ENCODE peak calls at places on chromosome 5, in four cellular contexts. One of them, this sample, is unnamed.

GRCh38 chr5:158967566-158967965 is 132.2 kb downstream of the EBF1 start:
- DNase-seq in fibroblast of the aortic adventitia: peak; percentile 89
- DNase-seq in psoas muscle: no peak
- DNase-seq in prostate gland: no peak
- DNase-seq in this sample: peak; percentile 72

GRCh38 chr5:92017786-92018185 is 634.7 kb upstream of the ARRDC3 start:
- DNase-seq in fibroblast of the aortic adventitia: peak; percentile 8
- DNase-seq in prostate gland: no peak
- DNase-seq in psoas muscle: no peak
- DNase-seq in this sample: peak; percentile 48

GRCh38 chr5:148875205-148875875 is 48.9 kb downstream of the ADRB2 start:
- DNase-seq in psoas muscle: no peak
- DNase-seq in prostate gland: no peak
- DNase-seq in fibroblast of the aortic adventitia: peak; percentile 68
- DNase-seq in this sample: no peak

GRCh38 chr5:128487041-128487440 is 51.0 kb downstream of the FBN2 start:
- DNase-seq in prostate gland: no peak
- DNase-seq in psoas muscle: no peak
- DNase-seq in fibroblast of the aortic adventitia: no peak
- DNase-seq in this sample: no peak

GRCh38 chr5:2112128-2112808 is 229.5 kb upstream of the IRX4 start:
- DNase-seq in prostate gland: no peak
- DNase-seq in fibroblast of the aortic adventitia: no peak
- DNase-seq in psoas muscle: no peak
- DNase-seq in this sample: no peak

GRCh38 chr5:136276946-136277345 is 84.0 kb upstream of the SMIM32 start:
- DNase-seq in prostate gland: no peak
- DNase-seq in fibroblast of the aortic adventitia: peak; percentile 4
- DNase-seq in psoas muscle: no peak
- DNase-seq in this sample: peak; percentile 7

GRCh38 chr5:148904440-148904839 is 78.0 kb downstream of the ADRB2 start:
- DNase-seq in prostate gland: peak; percentile 86
- DNase-seq in psoas muscle: peak; percentile 41
- DNase-seq in fibroblast of the aortic adventitia: no peak
- DNase-seq in this sample: no peak

GRCh38 chr5:149397530-149397929 is 18.4 kb upstream of the IL17B start:
- DNase-seq in psoas muscle: no peak
- DNase-seq in fibroblast of the aortic adventitia: peak; percentile 97
- DNase-seq in prostate gland: no peak
- DNase-seq in this sample: peak; percentile 98

GRCh38 chr5:132761321-132762240 is 14.4 kb downstream of the CCNI2 start:
- DNase-seq in psoas muscle: no peak
- DNase-seq in prostate gland: no peak
- DNase-seq in fibroblast of the aortic adventitia: no peak
- DNase-seq in this sample: no peak

GRCh38 chr5:6684075-6684474 is 29.2 kb upstream of the TENT4A start:
- DNase-seq in prostate gland: no peak
- DNase-seq in psoas muscle: no peak
- DNase-seq in fibroblast of the aortic adventitia: no peak
- DNase-seq in this sample: no peak

GRCh38 chr5:104347119-104347708 is 784.6 kb upstream of the NUDT12 start:
- DNase-seq in prostate gland: no peak
- DNase-seq in fibroblast of the aortic adventitia: peak; percentile 59
- DNase-seq in psoas muscle: no peak
- DNase-seq in this sample: peak; percentile 3

GRCh38 chr5:93622240-93622885 is 39.3 kb downstream of the NR2F1 start:
- DNase-seq in prostate gland: no peak
- DNase-seq in psoas muscle: no peak
- DNase-seq in fibroblast of the aortic adventitia: no peak
- DNase-seq in this sample: peak; percentile 61

GRCh38 chr5:159052282-159053011 is 47.3 kb downstream of the EBF1 start:
- DNase-seq in prostate gland: no peak
- DNase-seq in psoas muscle: no peak
- DNase-seq in fibroblast of the aortic adventitia: peak; percentile 79
- DNase-seq in this sample: peak; percentile 56

GRCh38 chr5:59124983-59125960 is 542.4 kb downstream of the RAB3C start:
- DNase-seq in psoas muscle: no peak
- DNase-seq in fibroblast of the aortic adventitia: no peak
- DNase-seq in prostate gland: no peak
- DNase-seq in this sample: peak; percentile 35

GRCh38 chr5:34564706-34565235 is 91.4 kb upstream of the RAI14 start:
- DNase-seq in fibroblast of the aortic adventitia: no peak
- DNase-seq in prostate gland: no peak
- DNase-seq in psoas muscle: peak; percentile 15
- DNase-seq in this sample: no peak

GRCh38 chr5:178426326-178427130 is 163.7 kb downstream of the COL23A1 start:
- DNase-seq in psoas muscle: no peak
- DNase-seq in fibroblast of the aortic adventitia: no peak
- DNase-seq in prostate gland: peak; percentile 42
- DNase-seq in this sample: no peak

GRCh38 chr5:162434311-162434710 is 366.7 kb downstream of the GABRG2 start:
- DNase-seq in fibroblast of the aortic adventitia: no peak
- DNase-seq in psoas muscle: no peak
- DNase-seq in prostate gland: no peak
- DNase-seq in this sample: no peak

GRCh38 chr5:157541452-157542118 is 34.0 kb downstream of the ADAM19 start:
- DNase-seq in prostate gland: no peak
- DNase-seq in psoas muscle: no peak
- DNase-seq in fibroblast of the aortic adventitia: no peak
- DNase-seq in this sample: no peak

GRCh38 chr5:142065273-142065672 is 43.3 kb upstream of the NDFIP1 start:
- DNase-seq in prostate gland: no peak
- DNase-seq in fibroblast of the aortic adventitia: no peak
- DNase-seq in psoas muscle: no peak
- DNase-seq in this sample: peak; percentile 48

GRCh38 chr5:106311230-106311629 is 1359.5 kb downstream of the EFNA5 start:
- DNase-seq in psoas muscle: no peak
- DNase-seq in prostate gland: no peak
- DNase-seq in fibroblast of the aortic adventitia: peak; percentile 38
- DNase-seq in this sample: no peak

GRCh38 chr5:143197260-143197656 is 206.2 kb downstream of the NR3C1 start:
- DNase-seq in fibroblast of the aortic adventitia: no peak
- DNase-seq in psoas muscle: no peak
- DNase-seq in prostate gland: no peak
- DNase-seq in this sample: peak; percentile 53

GRCh38 chr5:150261231-150261630 is 28.3 kb downstream of the CAMK2A start:
- DNase-seq in psoas muscle: no peak
- DNase-seq in fibroblast of the aortic adventitia: peak; percentile 21
- DNase-seq in prostate gland: no peak
- DNase-seq in this sample: no peak

GRCh38 chr5:62257018-62257367 is 49.0 kb upstream of the KIF2A start:
- DNase-seq in psoas muscle: no peak
- DNase-seq in prostate gland: no peak
- DNase-seq in fibroblast of the aortic adventitia: no peak
- DNase-seq in this sample: no peak
- H3K4me3 ChIP-seq in psoas muscle: no peak overlapping the region
- H3K4me3 ChIP-seq in prostate gland: no peak overlapping the region
- H3K4me3 ChIP-seq in fibroblast of the aortic adventitia: no peak overlapping the region
- H3K4me3 ChIP-seq in this sample: no peak overlapping the region

GRCh38 chr5:23330726-23331125 is 176.7 kb upstream of the PRDM9 start:
- DNase-seq in fibroblast of the aortic adventitia: no peak
- DNase-seq in psoas muscle: no peak
- DNase-seq in prostate gland: no peak
- DNase-seq in this sample: no peak

GRCh38 chr5:23332650-23333251 is 174.7 kb upstream of the PRDM9 start:
- DNase-seq in psoas muscle: no peak
- DNase-seq in fibroblast of the aortic adventitia: no peak
- DNase-seq in prostate gland: no peak
- DNase-seq in this sample: no peak
- TF ChIP-seq CTCF in psoas muscle: no peak
- TF ChIP-seq CTCF in fibroblast of the aortic adventitia: no peak
- TF ChIP-seq CTCF in prostate gland: no peak
- TF ChIP-seq CTCF in this sample: no peak

GRCh38 chr5:75671506-75671905 is 45.7 kb downstream of the POC5 start:
- DNase-seq in prostate gland: no peak
- DNase-seq in fibroblast of the aortic adventitia: no peak
- DNase-seq in psoas muscle: no peak
- DNase-seq in this sample: no peak

GRCh38 chr5:75670571-75670970 is 46.7 kb downstream of the POC5 start:
- DNase-seq in fibroblast of the aortic adventitia: peak; percentile 44
- DNase-seq in psoas muscle: no peak
- DNase-seq in prostate gland: no peak
- DNase-seq in this sample: no peak

GRCh38 chr5:75667586-75667985 is 49.7 kb downstream of the POC5 start:
- DNase-seq in psoas muscle: no peak
- DNase-seq in prostate gland: no peak
- DNase-seq in fibroblast of the aortic adventitia: no peak
- DNase-seq in this sample: no peak

GRCh38 chr5:75668348-75668895 is 48.8 kb downstream of the POC5 start:
- DNase-seq in psoas muscle: no peak
- DNase-seq in prostate gland: no peak
- DNase-seq in fibroblast of the aortic adventitia: peak; percentile 14
- DNase-seq in this sample: no peak

DNA sequence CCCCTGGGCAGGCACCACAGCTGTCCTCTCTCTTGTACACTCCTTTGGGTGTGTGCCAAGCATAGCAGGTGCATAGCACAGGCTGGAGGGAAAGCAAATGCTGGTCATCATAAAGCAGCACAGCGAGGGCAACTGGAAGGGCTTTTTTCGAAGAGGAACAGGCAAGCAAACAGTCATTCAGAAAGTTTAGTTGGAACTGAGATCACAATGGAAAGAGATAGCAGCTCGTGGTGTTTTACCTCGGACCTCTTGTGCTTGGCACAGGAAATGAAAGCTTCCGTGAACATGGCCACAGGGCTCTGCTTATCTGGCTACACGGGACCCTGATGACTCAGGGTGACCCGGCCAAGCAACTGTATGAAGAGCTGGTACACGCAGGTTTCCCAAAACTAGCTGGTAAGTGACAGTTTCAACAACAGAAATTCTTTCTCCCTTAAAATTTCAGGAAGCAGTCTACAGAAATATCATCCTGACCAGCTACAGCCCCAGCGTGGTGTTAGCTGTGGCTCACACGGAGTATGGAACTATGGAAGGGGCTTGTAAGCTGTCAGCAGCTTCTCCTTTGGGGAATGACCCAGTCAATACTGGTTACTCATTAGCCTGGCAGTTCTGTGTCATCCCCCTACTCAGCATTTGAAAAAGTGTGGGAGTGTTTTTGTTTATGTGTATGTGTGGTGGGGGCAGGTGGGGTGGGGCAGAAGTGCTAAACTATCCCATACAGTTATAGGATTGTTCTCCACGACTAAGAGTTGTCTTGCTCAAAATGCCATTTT is 48.1 kb downstream of the POC5 start:
- DNase-seq in fibroblast of the aortic adventitia: peak; percentile 12
- DNase-seq in prostate gland: no peak
- DNase-seq in psoas muscle: peak; percentile 26
- DNase-seq in this sample: no peak
- H3K4me3 ChIP-seq in fibroblast of the aortic adventitia: no peak overlapping the region
- H3K4me3 ChIP-seq in prostate gland: no peak overlapping the region
- H3K4me3 ChIP-seq in psoas muscle: no peak overlapping the region
- H3K4me3 ChIP-seq in this sample: no peak overlapping the region

DNA sequence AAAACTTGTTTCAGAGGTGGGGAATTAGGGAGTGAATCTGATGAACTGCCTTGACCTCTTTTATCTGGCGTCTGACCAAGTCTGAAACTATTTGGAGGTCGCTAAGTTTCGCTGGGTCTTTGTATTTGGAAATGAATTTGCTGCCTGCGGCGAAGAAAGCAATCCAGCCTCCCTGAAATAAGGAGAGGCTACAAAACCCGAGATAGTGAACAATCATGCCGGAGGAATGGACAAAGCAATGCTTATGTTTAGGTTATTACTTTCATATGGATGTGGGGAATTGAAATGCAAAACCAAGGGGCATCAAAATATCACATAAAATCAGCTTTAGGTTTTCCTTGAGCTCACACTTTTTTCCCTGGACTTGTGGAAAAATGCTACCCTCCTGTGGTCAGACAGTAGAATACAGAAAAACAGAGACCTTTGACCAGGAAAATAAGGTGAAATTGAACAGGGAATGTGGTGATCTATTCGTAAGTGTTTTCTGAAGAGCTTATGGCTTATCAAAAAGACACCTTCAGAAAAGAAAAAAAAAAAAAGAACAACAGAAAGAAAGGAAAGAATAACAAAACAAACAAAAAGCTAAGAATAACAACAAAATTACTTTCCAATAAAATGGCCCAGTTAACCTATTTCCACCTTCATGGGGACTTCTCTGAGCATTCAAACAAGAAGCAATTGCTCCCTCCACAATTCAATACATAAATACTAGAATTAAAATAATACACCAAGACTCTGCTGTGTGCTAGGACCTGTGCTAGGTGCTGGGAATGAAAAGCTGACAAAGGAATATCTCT is 68.6 kb upstream of the DPYSL3 start:
- DNase-seq in psoas muscle: no peak
- DNase-seq in prostate gland: no peak
- DNase-seq in fibroblast of the aortic adventitia: peak; percentile 86
- DNase-seq in this sample: peak; percentile 60
- TF ChIP-seq CTCF in psoas muscle: peak; percentile 58
- TF ChIP-seq CTCF in prostate gland: peak; percentile 67
- TF ChIP-seq CTCF in fibroblast of the aortic adventitia: peak; percentile 70
- TF ChIP-seq CTCF in this sample: peak; percentile 82

DNA sequence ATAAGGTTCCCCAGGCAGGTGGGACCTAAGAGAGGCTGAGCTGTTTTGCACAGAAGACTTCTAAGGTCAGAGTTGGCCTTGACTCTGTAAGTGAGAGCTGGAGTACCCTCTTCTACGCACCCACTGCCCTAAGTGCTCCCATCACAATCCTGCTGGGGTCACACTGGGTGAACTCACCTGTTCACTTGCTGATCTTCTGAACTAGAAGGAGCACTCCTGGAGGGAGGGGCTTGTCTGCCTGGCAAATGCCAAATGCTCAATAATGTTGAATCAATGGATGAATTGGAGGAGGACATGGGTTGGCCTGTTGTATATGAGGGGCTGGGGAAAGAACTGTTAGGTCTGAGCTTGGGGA is 43.1 kb downstream of the CXXC5 start:
- DNase-seq in psoas muscle: no peak
- DNase-seq in prostate gland: no peak
- DNase-seq in fibroblast of the aortic adventitia: no peak
- DNase-seq in this sample: no peak
- H3K4me3 ChIP-seq in psoas muscle: no peak overlapping the region
- H3K4me3 ChIP-seq in prostate gland: no peak overlapping the region
- H3K4me3 ChIP-seq in fibroblast of the aortic adventitia: no peak overlapping the region
- H3K4me3 ChIP-seq in this sample: no peak overlapping the region

GRCh38 chr5:23302438-23302837 is 205.0 kb upstream of the PRDM9 start:
- DNase-seq in psoas muscle: no peak
- DNase-seq in fibroblast of the aortic adventitia: no peak
- DNase-seq in prostate gland: no peak
- DNase-seq in this sample: no peak
- TF ChIP-seq CTCF in psoas muscle: no peak
- TF ChIP-seq CTCF in fibroblast of the aortic adventitia: no peak
- TF ChIP-seq CTCF in prostate gland: no peak
- TF ChIP-seq CTCF in this sample: no peak

GRCh38 chr5:56819027-56819881 is 3.9 kb downstream of the MAP3K1 start:
- DNase-seq in prostate gland: no peak
- DNase-seq in psoas muscle: no peak
- DNase-seq in fibroblast of the aortic adventitia: peak; percentile 23
- DNase-seq in this sample: no peak
- H3K4me3 ChIP-seq in prostate gland: peak overlapping the region; percentile 3
- H3K4me3 ChIP-seq in psoas muscle: peak overlapping the region; percentile 75
- H3K4me3 ChIP-seq in fibroblast of the aortic adventitia: peak overlapping the region; percentile 1
- H3K4me3 ChIP-seq in this sample: no peak overlapping the region

GRCh38 chr5:144336191-144336590 is 165.5 kb downstream of the KCTD16 start:
- DNase-seq in psoas muscle: no peak
- DNase-seq in fibroblast of the aortic adventitia: no peak
- DNase-seq in prostate gland: no peak
- DNase-seq in this sample: no peak
- TF ChIP-seq CTCF in psoas muscle: no peak
- TF ChIP-seq CTCF in fibroblast of the aortic adventitia: no peak
- TF ChIP-seq CTCF in prostate gland: no peak
- TF ChIP-seq CTCF in this sample: no peak